ENCODE peak calls at places on chromosome 10, in seven cellular contexts. O is effector memory CD8-positive, alpha-beta T cell; M is EL; N is colonic mucosa; L is cardiac muscle cell; B is dermis blood vessel endothelial cell; C is PC-3. S is an unnamed sample.

GRCh38 chr10:34092891-34093290 is 722.2 kb downstream of the PARD3 start:
- DNase-seq in N (no peak), O (no peak), B (no peak), M (peak), L (no peak), C (peak), S (no peak)

GRCh38 chr10:60434418-60435046 is 44.9 kb upstream of the ANK3 start:
- DNase-seq in B (peak), N (peak), C (peak), O (no peak), L (peak), M (peak), S (peak)

GRCh38 chr10:114758331-114758730 is 63.2 kb upstream of the FHIP2A start:
- DNase-seq in L (no peak), C (peak), N (no peak), B (peak), M (no peak), O (no peak), S (peak)

GRCh38 chr10:119502214-119502613 is 40.3 kb downstream of the RGS10 start:
- DNase-seq in C (no peak), M (no peak), N (no peak), B (no peak), L (no peak), O (peak), S (no peak)

GRCh38 chr10:20466731-20467130 is 430.4 kb downstream of the NEBL start:
- DNase-seq in B (no peak), N (no peak), O (no peak), C (peak), L (peak), M (no peak), S (no peak)

GRCh38 chr10:113177163-113177935 is 227.3 kb downstream of the TCF7L2 start:
- DNase-seq in B (no peak), N (no peak), C (no peak), L (peak), M (no peak), O (no peak), S (no peak)

GRCh38 chr10:48448796-48449195 is 142.3 kb downstream of the MAPK8 start:
- DNase-seq in N (no peak), M (peak), B (peak), L (no peak), O (no peak), C (peak), S (peak)

GRCh38 chr10:11819027-11819426 is 4.1 kb upstream of the PROSER2 start:
- DNase-seq in B (no peak), O (no peak), L (no peak), N (no peak), C (no peak), M (no peak), S (no peak)

GRCh38 chr10:101760510-101760909 is 15.4 kb downstream of the FGF8 start:
- DNase-seq in B (no peak), L (no peak), M (no peak), N (no peak), C (no peak), O (no peak), S (no peak)

GRCh38 chr10:71840177-71840711 is 10.8 kb downstream of the PSAP start:
- DNase-seq in M (peak), L (peak), C (peak), O (no peak), B (peak), N (peak), S (peak)

GRCh38 chr10:43074827-43075611 is 1.9 kb upstream of the RET start:
- DNase-seq in B (no peak), N (no peak), C (no peak), L (no peak), M (no peak), O (no peak), S (no peak)

GRCh38 chr10:100148353-100149211 is 37.2 kb downstream of the ERLIN1 start:
- DNase-seq in C (peak), M (peak), O (no peak), B (no peak), L (peak), N (no peak), S (no peak)